ENCODE peak calls at places on chromosomes 1 and 21, in ten cellular contexts. D is astrocyte of the spinal cord; J is kidney tubule cell; T is NCI-H2171; H is CD8-positive, alpha-beta memory T cell; X is Daoy; A is occipital lobe; W is Ammon's horn; N is BJ; I is stimulated activated CD8-positive, alpha-beta memory T cell treated with anti-CD3 and anti-CD28 coated beads, Interleukin-2, amount 100 ng/mL, for 1 hour. R is an unnamed sample.

GRCh38 chr1:221381858-221382623 is 359.8 kb downstream of the DUSP10 start:
- DNase-seq in D (no peak), J (no peak), T (no peak), H (no peak), X (no peak), A (no peak), W (no peak), N (peak; percentile 73), I (no peak), R (no peak)

GRCh38 chr1:92957020-92957734 is 4.1 kb downstream of the DIPK1A start:
- DNase-seq in D (no peak), J (no peak), T (no peak), H (no peak), X (no peak), A (no peak), W (no peak), N (no peak), I (no peak), R (no peak)

GRCh38 chr1:26811057-26811456 is 15.4 kb upstream of the ZDHHC18 start:
- DNase-seq in D (no peak), J (no peak), T (no peak), H (no peak), X (no peak), A (no peak), W (no peak), N (no peak), I (no peak), R (no peak)

GRCh38 chr1:107138767-107139445 is 1.9 kb upstream of the NTNG1 start:
- DNase-seq in D (peak; percentile 66), J (peak; percentile 96), T (no peak), H (no peak), X (peak; percentile 85), A (no peak), W (no peak), N (no peak), I (no peak), R (no peak)

GRCh38 chr1:183942933-183943693 is 94.4 kb downstream of the COLGALT2 start:
- DNase-seq in D (peak; percentile 99), J (peak; percentile 78), T (peak; percentile 30), H (no peak), X (peak; percentile 93), A (no peak), W (no peak), N (peak; percentile 29), I (no peak), R (peak; percentile 38)

GRCh38 chr1:188958461-188959115 is 1519.1 kb downstream of the BRINP3 start:
- DNase-seq in D (peak; percentile 30), J (no peak), T (no peak), H (no peak), X (no peak), A (no peak), W (no peak), N (no peak), I (no peak), R (no peak)

GRCh38 chr1:167190747-167191237 is 29.9 kb upstream of the POU2F1 start:
- DNase-seq in D (no peak), J (no peak), T (no peak), H (no peak), X (no peak), A (no peak), W (no peak), N (no peak), I (no peak), R (no peak)

GRCh38 chr21:34844924-34845238 is 176.1 kb downstream of the CLIC6 start:
- DNase-seq in D (no peak), J (no peak), T (peak; percentile 39), H (no peak), X (no peak), A (no peak), W (no peak), N (no peak), I (no peak), R (no peak)

GRCh38 chr1:67687649-67688048 is 2.6 kb downstream of the GADD45A start:
- DNase-seq in D (peak; percentile 80), J (peak; percentile 92), T (no peak), H (no peak), X (peak; percentile 69), A (no peak), W (no peak), N (no peak), I (no peak), R (no peak)

GRCh38 chr1:230706887-230707731 is 6.8 kb downstream of the AGT start:
- DNase-seq in D (no peak), J (no peak), T (no peak), H (no peak), X (no peak), A (no peak), W (no peak), N (no peak), I (no peak), R (no peak)

GRCh38 chr1:156001021-156001681 is 19.6 kb downstream of the SSR2 start:
- DNase-seq in D (no peak), J (no peak), T (no peak), H (no peak), X (no peak), A (no peak), W (no peak), N (no peak), I (no peak), R (no peak)

GRCh38 chr1:83715550-83715949 is 283.4 kb downstream of the TTLL7 start:
- DNase-seq in D (no peak), J (no peak), T (no peak), H (no peak), X (no peak), A (no peak), W (no peak), N (no peak), I (no peak), R (no peak)

GRCh38 chr1:229862017-229862774 is 204.8 kb upstream of the GALNT2 start:
- DNase-seq in D (peak; percentile 36), J (no peak), T (no peak), H (no peak), X (no peak), A (no peak), W (peak; percentile 73), N (no peak), I (no peak), R (no peak)

GRCh38 chr1:205925730-205926129 is 17.5 kb downstream of the SLC26A9 start:
- DNase-seq in D (peak; percentile 94), J (peak; percentile 72), T (no peak), H (no peak), X (peak; percentile 95), A (no peak), W (no peak), N (no peak), I (no peak), R (no peak)

GRCh38 chr1:183604048-183604808 is 14.0 kb upstream of the NCF2 start:
- DNase-seq in D (peak; percentile 91), J (peak; percentile 53), T (no peak), H (no peak), X (peak; percentile 93), A (no peak), W (peak; percentile 59), N (peak; percentile 81), I (no peak), R (no peak)

GRCh38 chr1:210332719-210333398 is 4.2 kb downstream of the HHAT start:
- DNase-seq in D (peak; percentile 53), J (peak; percentile 39), T (no peak), H (peak; percentile 65), X (peak; percentile 40), A (no peak), W (no peak), N (no peak), I (no peak), R (no peak)

GRCh38 chr1:222634180-222635013 is 16.5 kb downstream of the MIA3 start:
- DNase-seq in D (peak; percentile 95), J (peak; percentile 87), T (peak; percentile 46), H (peak; percentile 66), X (peak; percentile 74), A (no peak), W (peak; percentile 87), N (peak; percentile 69), I (no peak), R (peak; percentile 85)

GRCh38 chr21:15285567-15285966 is 220.8 kb upstream of the NRIP1 start:
- DNase-seq in D (no peak), J (no peak), T (no peak), H (no peak), X (no peak), A (no peak), W (no peak), N (no peak), I (no peak), R (no peak)

GRCh38 chr21:39616373-39616772 is 3.6 kb downstream of the B3GALT5 start:
- DNase-seq in D (no peak), J (no peak), T (no peak), H (no peak), X (no peak), A (no peak), W (no peak), N (no peak), I (no peak), R (no peak)

GRCh38 chr1:38872401-38873026 is 634 bp downstream of the MYCBP start:
- DNase-seq in D (peak; percentile 8), J (peak; percentile 28), T (no peak), H (peak; percentile 12), X (peak; percentile 39), A (no peak), W (no peak), N (no peak), I (peak; percentile 2), R (no peak)

GRCh38 chr1:8825985-8826481 is 8.6 kb upstream of the RERE start:
- DNase-seq in D (peak; percentile 78), J (peak; percentile 65), T (no peak), H (no peak), X (peak; percentile 85), A (no peak), W (no peak), N (peak; percentile 82), I (no peak), R (no peak)

GRCh38 chr1:220810963-220811362 is 24.2 kb downstream of the MTARC1 start:
- DNase-seq in D (no peak), J (no peak), T (no peak), H (no peak), X (no peak), A (no peak), W (no peak), N (no peak), I (no peak), R (no peak)

GRCh38 chr21:14589855-14590563 is 43.9 kb upstream of the SAMSN1 start:
- DNase-seq in D (no peak), J (no peak), T (no peak), H (no peak), X (no peak), A (no peak), W (no peak), N (no peak), I (no peak), R (no peak)

GRCh38 chr1:36856126-36856525 is 178.2 kb downstream of the GRIK3 start:
- DNase-seq in D (no peak), J (no peak), T (peak; percentile 44), H (no peak), X (peak; percentile 23), A (no peak), W (no peak), N (no peak), I (no peak), R (no peak)

GRCh38 chr1:41399148-41399795 is 38.0 kb downstream of the FOXO6 start:
- DNase-seq in D (no peak), J (no peak), T (peak; percentile 95), H (no peak), X (no peak), A (no peak), W (peak; percentile 72), N (no peak), I (no peak), R (peak; percentile 47)

GRCh38 chr1:167439301-167439988 is 78.9 kb downstream of the CD247 start:
- DNase-seq in D (peak; percentile 45), J (peak; percentile 47), T (no peak), H (no peak), X (peak; percentile 63), A (peak; percentile 30), W (peak; percentile 51), N (no peak), I (no peak), R (no peak)

GRCh38 chr1:204520834-204521709 is 4.9 kb downstream of the MDM4 start:
- DNase-seq in D (peak; percentile 74), J (peak; percentile 87), T (peak; percentile 26), H (peak; percentile 76), X (peak; percentile 45), A (no peak), W (no peak), N (no peak), I (no peak), R (no peak)

GRCh38 chr1:44531785-44532566 is 126.9 kb downstream of the RNF220 start:
- DNase-seq in D (peak; percentile 41), J (peak; percentile 82), T (no peak), H (no peak), X (peak; percentile 79), A (no peak), W (no peak), N (no peak), I (no peak), R (no peak)

R was measured in heart right ventricle.